ENCODE peak calls at places on chromosomes 3 and 15, in four cellular contexts. J is colonic mucosa, L is endodermal cell, S is adrenal gland. V is an unnamed sample. For H3K9me3, the result is how much of the 10 kb centered on the place peaks cover.

GRCh38 chr3:165805834-165806561 is 31.2 kb downstream of the BCHE start:
- DNase-seq in J (no peak), L (no peak), S (no peak), V (no peak)

GRCh38 chr3:138068579-138069174 is 46.7 kb downstream of the DZIP1L start:
- DNase-seq in J (peak), L (peak), S (peak), V (peak)

GRCh38 chr15:73922186-73923151 is 3.8 kb upstream of the LOXL1 start:
- DNase-seq in J (no peak), L (peak), S (no peak), V (peak)

GRCh38 chr15:88803241-88803919 is at the start of gene ACAN:
- DNase-seq in J (no peak), L (peak), S (no peak), V (peak)

GRCh38 chr15:40106203-40107161 is 2.2 kb downstream of the BMF start:
- DNase-seq in J (peak), L (peak), S (no peak), V (peak)

GRCh38 chr3:180516368-180516767 is 85.6 kb upstream of the TTC14 start:
- DNase-seq in J (no peak), L (no peak), S (no peak), V (no peak)

GRCh38 chr3:8301977-8302589 is 199.5 kb upstream of the LMCD1 start:
- DNase-seq in J (no peak), L (no peak), S (no peak), V (peak)

GRCh38 chr3:39850707-39851014 is 41.3 kb downstream of the MYRIP start:
- DNase-seq in J (no peak), L (no peak), S (no peak), V (no peak)

GRCh38 chr3:135008326-135008725 is 213.3 kb downstream of the EPHB1 start:
- DNase-seq in J (no peak), L (no peak), S (no peak), V (no peak)

GRCh38 chr15:72342385-72342784 is 22.4 kb upstream of the CELF6 start:
- DNase-seq in J (no peak), L (peak), S (no peak), V (peak)

GRCh38 chr3:165635791-165636681 is 201.2 kb downstream of the BCHE start:
- DNase-seq in J (no peak), L (no peak), S (no peak), V (no peak)

GRCh38 chr15:90400005-90400758 is 12.1 kb downstream of the IQGAP1 start:
- DNase-seq in J (no peak), L (no peak), S (no peak), V (no peak)

GRCh38 chr3:13025090-13025489 is 48.1 kb downstream of the IQSEC1 start:
- DNase-seq in J (no peak), L (no peak), S (peak), V (no peak)

GRCh38 chr15:56715220-56715619 is 18.1 kb downstream of the ZNF280D start:
- DNase-seq in J (no peak), L (no peak), S (no peak), V (no peak)

GRCh38 chr3:155393316-155393715 is 99.8 kb upstream of the STRIT1 start:
- DNase-seq in J (no peak), L (no peak), S (no peak), V (no peak)

GRCh38 chr15:29117778-29118177 is 151.8 kb downstream of the NSMCE3 start:
- DNase-seq in J (no peak), L (no peak), S (no peak), V (no peak)

GRCh38 chr3:123105201-123106189 is 38.7 kb downstream of the PDIA5 start:
- DNase-seq in J (no peak), L (no peak), S (no peak), V (peak)

GRCh38 chr3:187743195-187744141 is 1.8 kb downstream of the BCL6 start:
- DNase-seq in J (peak), L (peak), S (peak), V (peak)

GRCh38 chr3:23159929-23160328 is 43.2 kb upstream of the UBE2E2 start:
- DNase-seq in J (no peak), L (no peak), S (no peak), V (no peak)

GRCh38 chr3:187025656-187026320 is 95.5 kb downstream of the ST6GAL1 start:
- DNase-seq in J (no peak), L (peak), S (no peak), V (no peak)

GRCh38 chr15:100114100-100114499 is 227.7 kb downstream of the ADAMTS17 start:
- DNase-seq in J (no peak), L (no peak), S (no peak), V (no peak)

GRCh38 chr15:85840079-85840801 is 45.5 kb upstream of the KLHL25 start:
- DNase-seq in J (peak), L (peak), S (peak), V (peak)

GRCh38 chr15:85838655-85839054 is 43.9 kb upstream of the KLHL25 start:
- DNase-seq in J (peak), L (no peak), S (no peak), V (no peak)

GRCh38 chr15:85837881-85838280 is 43.2 kb upstream of the KLHL25 start:
- DNase-seq in J (peak), L (peak), S (no peak), V (peak)

GRCh38 chr15:85839637-85840036 is 44.9 kb upstream of the KLHL25 start:
- DNase-seq in J (no peak), L (peak), S (no peak), V (no peak)

DNA sequence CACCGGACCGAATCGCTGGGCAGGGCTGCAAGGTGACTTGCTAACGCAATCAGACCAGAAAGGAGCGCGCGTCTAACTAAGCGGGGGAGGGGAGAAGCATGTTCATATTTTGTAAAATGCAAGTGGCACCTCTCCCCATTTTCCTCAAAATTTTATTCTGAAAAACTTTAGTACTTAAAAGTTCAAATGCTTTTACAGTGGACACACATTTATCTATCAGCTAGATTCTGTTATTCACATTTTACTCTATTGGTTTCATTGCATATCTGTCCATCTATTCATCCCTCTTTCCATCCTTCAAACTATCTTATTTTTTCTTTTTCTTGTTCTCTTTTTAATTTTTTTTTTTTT is 46.1 kb upstream of the KLHL25 start:
- DNase-seq in J (no peak), L (no peak), S (no peak), V (no peak)
- H3K4me3 ChIP-seq in J (peak), L (no peak), S (no peak), V (no peak)

GRCh38 chr3:154018100-154018696 is 103.0 kb upstream of the ARHGEF26 start:
- DNase-seq in J (peak), L (peak), S (no peak), V (peak)
- TF ChIP-seq CTCF in J (peak), L (peak), S (peak), V (peak)

GRCh38 chr3:44734646-44735168 is 5.3 kb downstream of the ZNF501 start:
- DNase-seq in J (no peak), L (no peak), S (no peak), V (no peak)

DNA sequence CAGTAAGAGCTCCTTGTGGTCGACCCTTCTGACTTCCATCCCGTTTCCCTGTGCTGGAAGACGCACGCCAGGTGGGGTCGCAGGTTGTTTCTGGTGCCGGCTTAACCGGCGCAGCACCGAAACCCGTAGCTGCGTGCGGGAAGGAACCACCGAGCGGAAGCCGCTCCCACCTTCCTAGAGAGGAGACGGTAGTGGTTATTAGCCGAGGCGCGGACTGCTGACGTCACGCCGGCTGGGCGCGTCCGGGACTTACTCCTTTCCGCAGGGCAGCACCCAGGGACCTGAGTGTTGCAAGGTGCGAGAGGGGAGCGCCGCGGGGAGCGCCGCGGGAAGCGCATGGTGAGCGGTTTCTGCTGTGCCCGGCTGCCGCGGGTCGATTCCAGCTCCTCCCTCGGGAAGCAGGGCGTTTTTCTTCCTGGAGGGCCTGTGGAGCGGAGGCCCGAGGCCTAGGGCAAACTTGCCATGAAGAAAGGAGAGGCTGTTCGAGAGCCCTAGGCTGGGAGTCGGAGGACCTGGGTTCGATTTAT is at the start of gene ZNF501:
- DNase-seq in J (peak), L (peak), S (peak), V (peak)
- H3K9me3 ChIP-seq in J (under half), L (half or more), S (under half), V (under half)

GRCh38 chr3:34292605-34293300 is 494.3 kb downstream of the PDCD6IP start:
- DNase-seq in J (no peak), L (no peak), S (no peak), V (no peak)
- H3K4me3 ChIP-seq in J (no peak), L (no peak), S (no peak), V (no peak)

DNA sequence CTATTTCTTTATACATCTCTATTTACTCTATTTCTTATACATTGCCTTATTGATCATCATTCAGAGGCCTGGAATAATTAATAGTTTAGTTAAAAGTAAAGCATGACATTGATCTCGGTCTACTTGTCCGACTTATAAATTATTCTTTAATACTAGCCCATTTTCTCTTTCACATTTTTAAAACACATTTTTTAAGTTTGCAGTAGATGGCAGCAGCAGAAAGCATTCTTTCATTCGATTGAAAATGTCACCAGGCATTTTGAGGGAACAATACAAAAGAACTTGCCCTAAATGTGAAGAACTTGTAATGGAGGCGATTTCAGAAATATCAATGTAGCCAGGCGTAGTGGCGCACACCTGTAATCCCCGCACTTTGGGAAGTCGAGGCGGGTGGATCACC is 15.5 kb upstream of the MAP3K13 start:
- DNase-seq in J (no peak), L (no peak), S (no peak), V (no peak)
- TF ChIP-seq CTCF in J (no peak), L (no peak), S (no peak), V (no peak)

DNA sequence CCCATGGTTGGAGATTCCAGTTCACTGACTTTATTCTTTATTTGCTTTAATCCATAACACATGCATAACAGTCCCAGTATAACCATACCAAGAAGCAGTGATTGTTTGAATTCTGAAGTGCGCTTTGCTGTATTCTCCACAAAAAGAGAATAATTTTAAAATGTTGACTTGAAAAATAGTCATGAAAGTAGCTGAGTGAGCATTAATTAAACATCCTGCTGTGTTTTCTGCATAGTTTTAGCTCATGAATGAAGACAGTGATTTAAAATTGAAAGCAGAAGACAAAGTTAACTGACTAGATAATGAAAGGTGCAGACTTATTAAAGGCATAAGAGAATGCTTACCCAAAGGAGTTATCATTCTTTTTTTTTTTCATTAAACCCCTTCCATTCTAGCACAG is 143.5 kb downstream of the GABRG3 start:
- DNase-seq in J (no peak), L (no peak), S (no peak), V (no peak)
- H3K9me3 ChIP-seq in J (under half), L (under half), S (under half), V (under half)

GRCh38 chr3:106167728-106168127 is 298.9 kb upstream of the CBLB start:
- DNase-seq in J (no peak), L (no peak), S (no peak), V (no peak)
- H3K4me3 ChIP-seq in J (no peak), L (no peak), S (no peak), V (no peak)